ENCODE peak calls at places on chromosomes 2 and 18, in five cellular contexts. T is astrocyte of the spinal cord, S is fibroblast of pulmonary artery, K is fibroblast of lung, F is colonic mucosa. O is an unnamed sample.

GRCh38 chr18:66640431-66640830 is 36.5 kb upstream of the CDH19 start:
- DNase-seq in T (no peak), S (peak), K (peak), F (peak), O (peak)

GRCh38 chr2:162226836-162227235 is 16.4 kb downstream of the FAP start:
- DNase-seq in T (no peak), S (no peak), K (no peak), F (no peak), O (peak)

GRCh38 chr2:233003658-233004555 is 9.1 kb downstream of the NGEF start:
- DNase-seq in T (no peak), S (no peak), K (no peak), F (no peak), O (no peak)

GRCh38 chr2:69149631-69150215 is 136.7 kb downstream of the ANTXR1 start:
- DNase-seq in T (peak), S (peak), K (peak), F (no peak), O (peak)

GRCh38 chr2:16205631-16206030 is 265.3 kb downstream of the MYCN start:
- DNase-seq in T (no peak), S (no peak), K (no peak), F (no peak), O (no peak)

GRCh38 chr2:56565143-56565542 is 381.4 kb downstream of the CCDC85A start:
- DNase-seq in T (no peak), S (peak), K (peak), F (no peak), O (peak)

GRCh38 chr18:961644-962355 is 57.1 kb downstream of the ADCYAP1 start:
- DNase-seq in T (peak), S (peak), K (peak), F (peak), O (peak)

GRCh38 chr2:112959109-112959591 is 18.7 kb upstream of the IL36G start:
- DNase-seq in T (no peak), S (peak), K (no peak), F (no peak), O (no peak)

GRCh38 chr2:152037711-152038110 is 61.1 kb downstream of the CACNB4 start:
- DNase-seq in T (no peak), S (no peak), K (no peak), F (peak), O (no peak)

GRCh38 chr2:16303761-16304160 is 361.9 kb downstream of the CYRIA start:
- DNase-seq in T (no peak), S (no peak), K (no peak), F (no peak), O (no peak)

GRCh38 chr2:68024450-68024849 is 38.4 kb downstream of the C1D start:
- DNase-seq in T (no peak), S (no peak), K (no peak), F (no peak), O (no peak)

GRCh38 chr2:189534854-189535253 is 45.7 kb downstream of the SLC40A1 start:
- DNase-seq in T (peak), S (peak), K (peak), F (no peak), O (peak)

GRCh38 chr2:58558866-58559265 is 317.7 kb upstream of the FANCL start:
- DNase-seq in T (no peak), S (no peak), K (no peak), F (no peak), O (no peak)

GRCh38 chr2:8550932-8551621 is 130.8 kb upstream of the ID2 start:
- DNase-seq in T (no peak), S (no peak), K (no peak), F (peak), O (no peak)

GRCh38 chr2:170434900-170435640 is 257.1 kb downstream of the MYO3B start:
- DNase-seq in T (no peak), S (no peak), K (no peak), F (no peak), O (no peak)

GRCh38 chr2:71154798-71155197 is 24.4 kb downstream of the MPHOSPH10 start:
- DNase-seq in T (no peak), S (no peak), K (no peak), F (no peak), O (no peak)

GRCh38 chr2:38155-38554 is 8.2 kb downstream of the FAM110C start:
- DNase-seq in T (no peak), S (no peak), K (no peak), F (no peak), O (no peak)

GRCh38 chr2:28470759-28471158 is 25.1 kb upstream of the PLB1 start:
- DNase-seq in T (no peak), S (no peak), K (no peak), F (peak), O (no peak)

GRCh38 chr2:102780467-102780866 is 18.6 kb downstream of the TMEM182 start:
- DNase-seq in T (no peak), S (no peak), K (no peak), F (no peak), O (no peak)

GRCh38 chr2:239465017-239466001 is 64.5 kb upstream of the HDAC4 start:
- DNase-seq in T (peak), S (no peak), K (peak), F (peak), O (no peak)

GRCh38 chr2:10770956-10771750 is 41.4 kb downstream of the PDIA6 start:
- DNase-seq in T (no peak), S (no peak), K (no peak), F (no peak), O (no peak)

GRCh38 chr2:21427606-21428005 is 303.8 kb downstream of the TDRD15 start:
- DNase-seq in T (no peak), S (no peak), K (no peak), F (no peak), O (no peak)

GRCh38 chr2:110095994-110096633 is 19.5 kb downstream of the MALL start:
- DNase-seq in T (no peak), S (no peak), K (no peak), F (no peak), O (no peak)

GRCh38 chr2:234970467-234970866 is 18.6 kb downstream of the SH3BP4 start:
- DNase-seq in T (peak), S (no peak), K (peak), F (no peak), O (peak)

GRCh38 chr2:6526093-6526824 is 339.4 kb downstream of the CMPK2 start:
- DNase-seq in T (no peak), S (no peak), K (peak), F (no peak), O (no peak)

GRCh38 chr2:149164827-149165226 is 126.3 kb downstream of the LYPD6B start:
- DNase-seq in T (no peak), S (no peak), K (no peak), F (no peak), O (no peak)

GRCh38 chr18:3998698-3999333 is 456.3 kb downstream of the DLGAP1 start:
- DNase-seq in T (peak), S (peak), K (peak), F (peak), O (peak)

GRCh38 chr2:206004004-206004693 is 81.8 kb downstream of the INO80D start:
- DNase-seq in T (no peak), S (peak), K (no peak), F (peak), O (peak)

GRCh38 chr2:188978291-188979081 is 4.3 kb downstream of the COL3A1 start:
- DNase-seq in T (peak), S (peak), K (peak), F (no peak), O (peak)

GRCh38 chr2:204451766-204452165 is 93.5 kb upstream of the PARD3B start:
- DNase-seq in T (no peak), S (no peak), K (no peak), F (no peak), O (no peak)

GRCh38 chr18:51251625-51252024 is 54.1 kb upstream of the MEX3C start:
- DNase-seq in T (no peak), S (no peak), K (no peak), F (no peak), O (no peak)

GRCh38 chr2:133346654-133347053 is 221.6 kb downstream of the NCKAP5 start:
- DNase-seq in T (peak), S (peak), K (peak), F (no peak), O (no peak)

GRCh38 chr2:101400048-101400447 is 12.7 kb upstream of the CREG2 start:
- DNase-seq in T (no peak), S (no peak), K (peak), F (peak), O (peak)
- H3K4me3 ChIP-seq in T (no peak), S (no peak), K (no peak), F (no peak), O (no peak)

GRCh38 chr2:207765541-207765940 is 4.2 kb downstream of the FZD5 start:
- DNase-seq in T (no peak), S (no peak), K (no peak), F (peak), O (no peak)

GRCh38 chr2:207765960-207766582 is 3.6 kb downstream of the FZD5 start:
- DNase-seq in T (no peak), S (no peak), K (no peak), F (no peak), O (no peak)

GRCh38 chr2:207768168-207768890 is 1.4 kb downstream of the FZD5 start:
- DNase-seq in T (peak), S (peak), K (peak), F (peak), O (peak)

GRCh38 chr2:207767461-207768167 is 2.1 kb downstream of the FZD5 start:
- DNase-seq in T (peak), S (no peak), K (peak), F (peak), O (peak)

GRCh38 chr2:207766697-207767460 is 2.8 kb downstream of the FZD5 start:
- DNase-seq in T (no peak), S (no peak), K (peak), F (peak), O (no peak)
- H3K4me3 ChIP-seq in T (peak), S (no peak), K (no peak), F (peak), O (no peak)

DNA sequence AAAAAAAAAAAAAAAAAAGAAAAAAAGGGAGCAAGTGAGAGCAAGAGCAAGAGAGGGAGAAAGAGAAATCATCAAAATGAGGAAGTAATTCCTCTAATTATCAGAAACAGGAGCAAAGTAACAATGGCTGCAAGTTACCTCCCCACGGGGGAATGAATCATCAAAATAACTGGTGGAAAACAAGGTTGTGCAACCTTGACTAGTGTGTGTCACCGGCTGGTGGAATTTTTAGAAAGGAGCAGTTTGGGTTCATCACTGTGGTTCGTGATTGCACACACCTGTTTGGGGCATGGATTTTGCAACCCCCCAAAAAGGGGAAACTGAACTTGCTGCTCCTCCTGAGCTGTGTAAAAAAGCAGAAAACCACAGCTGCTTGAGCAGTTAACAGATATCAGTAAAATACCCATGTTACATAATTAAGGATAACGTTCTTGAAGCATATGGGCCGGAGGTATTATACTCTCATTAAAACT is 184.0 kb upstream of the ZEB2 start:
- DNase-seq in T (peak), S (peak), K (peak), F (no peak), O (peak)
- H3K4me3 ChIP-seq in T (no peak), S (no peak), K (no peak), F (no peak), O (no peak)

DNA sequence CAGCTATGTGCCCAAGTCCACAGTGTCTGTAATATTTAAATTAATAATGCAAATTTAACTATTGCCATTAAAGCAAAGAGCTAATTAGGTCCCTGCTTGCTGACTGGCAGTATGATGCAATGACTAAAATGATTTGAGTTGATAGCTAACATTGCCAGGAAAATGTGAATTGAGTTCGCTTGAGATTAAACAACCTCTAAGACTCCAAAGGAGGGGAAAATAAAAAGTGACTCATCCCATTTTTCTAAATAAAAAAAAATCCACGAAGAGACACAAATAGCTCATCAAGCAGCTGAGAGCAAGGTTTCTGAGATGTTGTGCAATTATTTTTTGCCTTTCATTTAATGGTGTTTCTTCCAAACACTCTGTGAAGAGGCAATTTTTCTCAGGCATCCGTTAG is 413.0 kb downstream of the MTX2 start:
- DNase-seq in T (no peak), S (peak), K (no peak), F (no peak), O (peak)
- H3K4me3 ChIP-seq in T (no peak), S (no peak), K (no peak), F (no peak), O (no peak)

DNA sequence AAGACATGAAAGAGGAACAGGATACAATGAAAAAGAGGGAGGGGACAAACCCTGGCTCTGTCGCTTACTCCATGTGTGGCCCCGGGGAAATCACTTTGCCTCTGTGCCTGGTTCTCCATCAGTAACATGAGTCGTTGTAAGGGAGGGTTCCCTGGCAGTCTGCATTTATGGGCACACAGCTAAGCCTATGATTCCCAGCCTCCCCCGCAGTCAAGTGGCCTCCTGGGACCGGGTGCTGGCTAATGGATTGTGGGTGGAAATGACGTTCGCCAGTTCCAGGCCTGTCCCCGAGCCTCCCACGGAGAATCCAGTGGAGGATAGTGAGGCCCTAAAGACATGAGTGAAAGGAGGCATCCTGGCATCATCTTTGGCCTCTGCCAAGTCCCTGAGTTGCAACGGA is 42.7 kb downstream of the SFXN5 start:
- DNase-seq in T (no peak), S (peak), K (no peak), F (no peak), O (peak)
- H3K4me3 ChIP-seq in T (no peak), S (no peak), K (no peak), F (no peak), O (no peak)

GRCh38 chr2:236569593-236569973 is at the start of gene ACKR3:
- DNase-seq in T (peak), S (peak), K (peak), F (peak), O (peak)
- H3K4me3 ChIP-seq in T (peak), S (no peak), K (peak), F (peak), O (no peak)

DNA sequence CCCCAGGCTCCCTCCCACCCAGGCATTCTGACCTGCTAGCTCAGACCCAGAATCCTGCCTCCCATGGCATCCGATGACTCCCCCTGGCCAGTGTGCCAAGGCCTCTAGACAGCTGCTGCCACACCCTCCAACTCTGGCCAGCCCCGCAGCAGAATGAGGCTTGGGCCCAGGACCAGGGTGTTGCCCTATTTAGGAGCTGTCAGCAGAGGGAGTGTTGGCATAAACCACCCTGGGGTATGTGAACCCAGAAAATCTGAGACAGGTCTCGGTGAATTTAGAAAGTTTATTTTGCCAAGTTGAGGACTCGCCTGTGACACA is 134.3 kb downstream of the KLHL29 start:
- DNase-seq in T (no peak), S (no peak), K (no peak), F (no peak), O (no peak)
- H3K4me3 ChIP-seq in T (no peak), S (no peak), K (no peak), F (no peak), O (no peak)

DNA sequence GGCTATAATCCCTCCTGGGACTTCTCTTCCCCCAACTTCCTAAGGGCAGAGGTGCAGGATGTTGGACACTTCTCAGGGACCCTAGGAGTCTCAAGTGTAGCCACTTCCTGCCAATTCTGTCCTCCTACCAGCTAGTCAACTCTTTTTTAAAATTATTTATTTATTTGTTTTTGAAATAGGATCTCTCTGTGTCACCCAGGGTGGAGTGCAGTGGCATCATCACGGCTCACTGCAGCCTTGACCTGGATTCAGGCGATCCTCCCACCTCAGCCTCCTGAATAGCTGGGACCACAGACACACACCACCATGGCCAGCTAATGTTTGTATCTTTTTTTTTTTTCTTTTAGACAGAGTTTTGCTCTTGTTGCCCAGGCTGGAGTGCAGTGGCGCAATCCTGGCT is 11.5 kb downstream of the SFTPB start:
- DNase-seq in T (no peak), S (no peak), K (no peak), F (no peak), O (peak)
- H3K4me3 ChIP-seq in T (no peak), S (no peak), K (no peak), F (no peak), O (no peak)

DNA sequence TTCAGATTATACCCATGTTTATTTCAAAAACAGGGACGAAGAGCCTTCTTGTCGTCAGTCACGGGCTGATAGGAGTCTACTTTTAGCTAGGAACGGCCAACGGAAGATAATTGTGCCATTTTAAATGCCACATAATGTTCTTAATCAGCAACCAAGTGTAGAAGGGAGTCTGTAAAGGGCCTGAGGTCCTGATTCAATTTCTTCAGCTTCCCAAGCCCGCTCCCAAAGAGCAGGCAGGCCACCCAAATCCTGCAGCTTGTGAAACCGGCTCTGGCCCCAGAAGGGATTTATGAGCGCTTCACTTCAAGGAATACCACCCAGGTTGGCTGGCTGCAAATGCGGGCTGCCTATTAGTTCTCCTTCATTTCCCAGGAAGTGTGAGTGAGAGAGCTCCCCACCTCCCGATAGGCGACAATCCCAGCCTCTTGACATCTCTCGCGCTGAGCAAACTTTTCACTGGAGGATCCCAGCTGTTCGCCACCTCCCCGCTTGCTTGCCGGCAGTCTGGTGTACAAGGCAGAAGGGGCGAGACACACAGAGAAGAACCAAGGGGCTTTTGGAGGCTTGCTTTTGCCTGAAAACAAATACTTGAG is 272.9 kb downstream of the CDH20 start:
- DNase-seq in T (peak), S (peak), K (peak), F (no peak), O (peak)
- H3K4me3 ChIP-seq in T (peak), S (peak), K (peak), F (no peak), O (peak)